ENCODE peak calls at places on chromosomes 11 and 22, in four cellular contexts. One of them, this sample, is unnamed.

GRCh38 chr11:69241075-69241740 is 52.7 kb upstream of the MYEOV start:
- DNase-seq in H9: peak; percentile 26
- DNase-seq in H1: no peak
- DNase-seq in IMR-90: no peak
- DNase-seq in this sample: peak; percentile 46

GRCh38 chr11:9568854-9569587 is 4.4 kb upstream of the WEE1 start:
- DNase-seq in IMR-90: peak; percentile 89
- DNase-seq in H9: peak; percentile 71
- DNase-seq in H1: no peak
- DNase-seq in this sample: peak; percentile 97

GRCh38 chr22:46754110-46754799 is 8.2 kb upstream of the TBC1D22A start:
- DNase-seq in H9: no peak
- DNase-seq in IMR-90: peak; percentile 99
- DNase-seq in H1: no peak
- DNase-seq in this sample: no peak

GRCh38 chr11:76237914-76238313 is 31.6 kb upstream of the WNT11 start:
- DNase-seq in H9: peak; percentile 73
- DNase-seq in H1: no peak
- DNase-seq in IMR-90: peak; percentile 13
- DNase-seq in this sample: peak; percentile 82

GRCh38 chr11:119114351-119114750 is 7.0 kb upstream of the HINFP start:
- DNase-seq in H1: no peak
- DNase-seq in H9: no peak
- DNase-seq in IMR-90: no peak
- DNase-seq in this sample: no peak

GRCh38 chr22:49586873-49587272 is 240.8 kb downstream of the BRD1 start:
- DNase-seq in H9: no peak
- DNase-seq in IMR-90: no peak
- DNase-seq in H1: peak; percentile 72
- DNase-seq in this sample: peak; percentile 39

GRCh38 chr11:48134221-48134922 is 82.2 kb upstream of the OR4B1 start:
- DNase-seq in H1: no peak
- DNase-seq in IMR-90: no peak
- DNase-seq in H9: no peak
- DNase-seq in this sample: no peak

GRCh38 chr22:32781695-32782094 is 19.8 kb upstream of the TIMP3 start:
- DNase-seq in IMR-90: peak; percentile 57
- DNase-seq in H1: no peak
- DNase-seq in H9: no peak
- DNase-seq in this sample: no peak

GRCh38 chr11:71432761-71433647 is 15.2 kb downstream of the DHCR7 start:
- DNase-seq in H9: no peak
- DNase-seq in H1: no peak
- DNase-seq in IMR-90: no peak
- DNase-seq in this sample: no peak

GRCh38 chr11:71485063-71485399 is 32.0 kb downstream of the NADSYN1 start:
- DNase-seq in H1: no peak
- DNase-seq in H9: no peak
- DNase-seq in IMR-90: no peak
- DNase-seq in this sample: no peak

GRCh38 chr11:46743693-46744339 is 24.8 kb downstream of the F2 start:
- DNase-seq in IMR-90: peak; percentile 39
- DNase-seq in H1: no peak
- DNase-seq in H9: no peak
- DNase-seq in this sample: no peak

GRCh38 chr22:37623075-37624016 is 14.7 kb downstream of the GGA1 start:
- DNase-seq in IMR-90: peak; percentile 43
- DNase-seq in H1: peak; percentile 95
- DNase-seq in H9: peak; percentile 85
- DNase-seq in this sample: peak; percentile 78

GRCh38 chr11:62324738-62325556 is 12.3 kb upstream of the ASRGL1 start:
- DNase-seq in H9: peak; percentile 89
- DNase-seq in H1: peak; percentile 91
- DNase-seq in IMR-90: peak; percentile 18
- DNase-seq in this sample: peak; percentile 86

GRCh38 chr11:120180571-120181445 is 30.0 kb upstream of the OAF start:
- DNase-seq in H9: peak; percentile 78
- DNase-seq in H1: no peak
- DNase-seq in IMR-90: peak; percentile 90
- DNase-seq in this sample: peak; percentile 77

GRCh38 chr11:107849791-107850190 is 8.8 kb downstream of the SLC35F2 start:
- DNase-seq in H1: no peak
- DNase-seq in IMR-90: no peak
- DNase-seq in H9: no peak
- DNase-seq in this sample: no peak

GRCh38 chr11:70759846-70760245 is 361.5 kb downstream of the CTTN start:
- DNase-seq in H9: no peak
- DNase-seq in IMR-90: no peak
- DNase-seq in H1: no peak
- DNase-seq in this sample: no peak

GRCh38 chr11:67311556-67312082 is 8.3 kb downstream of the SSH3 start:
- DNase-seq in H1: no peak
- DNase-seq in H9: no peak
- DNase-seq in IMR-90: no peak
- DNase-seq in this sample: no peak

GRCh38 chr22:29609139-29609538 is 5.7 kb downstream of the NF2 start:
- DNase-seq in H9: no peak
- DNase-seq in H1: no peak
- DNase-seq in IMR-90: no peak
- DNase-seq in this sample: peak; percentile 25
- H3K56ac ChIP-seq in H9: no peak overlapping the region
- H3K56ac ChIP-seq in H1: no peak overlapping the region
- H3K56ac ChIP-seq in IMR-90: no peak overlapping the region
- H3K56ac ChIP-seq in this sample: no peak overlapping the region

GRCh38 chr11:1150769-1151365 is 6.9 kb upstream of the MUC5AC start:
- DNase-seq in H9: no peak
- DNase-seq in IMR-90: peak; percentile 67
- DNase-seq in H1: no peak
- DNase-seq in this sample: no peak

GRCh38 chr11:1153951-1154487 is 3.7 kb upstream of the MUC5AC start:
- DNase-seq in IMR-90: peak; percentile 97
- DNase-seq in H9: peak; percentile 26
- DNase-seq in H1: no peak
- DNase-seq in this sample: peak; percentile 10

GRCh38 chr11:1151366-1152315 is 6.1 kb upstream of the MUC5AC start:
- DNase-seq in H9: peak; percentile 24
- DNase-seq in IMR-90: no peak
- DNase-seq in H1: no peak
- DNase-seq in this sample: no peak

GRCh38 chr11:1153105-1153950 is 4.4 kb upstream of the MUC5AC start:
- DNase-seq in IMR-90: no peak
- DNase-seq in H1: no peak
- DNase-seq in H9: peak; percentile 27
- DNase-seq in this sample: no peak

GRCh38 chr11:1152316-1153104 is 5.2 kb upstream of the MUC5AC start:
- DNase-seq in IMR-90: peak; percentile 78
- DNase-seq in H9: peak; percentile 28
- DNase-seq in H1: no peak
- DNase-seq in this sample: no peak
- H3K56ac ChIP-seq in IMR-90: no peak overlapping the region
- H3K56ac ChIP-seq in H9: no peak overlapping the region
- H3K56ac ChIP-seq in H1: no peak overlapping the region
- H3K56ac ChIP-seq in this sample: no peak overlapping the region

GRCh38 chr11:15613799-15614198 is 499.1 kb downstream of the INSC start:
- DNase-seq in H9: no peak
- DNase-seq in IMR-90: no peak
- DNase-seq in H1: no peak
- DNase-seq in this sample: no peak
- H3K56ac ChIP-seq in H9: no peak overlapping the region
- H3K56ac ChIP-seq in IMR-90: no peak overlapping the region
- H3K56ac ChIP-seq in H1: no peak overlapping the region
- H3K56ac ChIP-seq in this sample: no peak overlapping the region

DNA sequence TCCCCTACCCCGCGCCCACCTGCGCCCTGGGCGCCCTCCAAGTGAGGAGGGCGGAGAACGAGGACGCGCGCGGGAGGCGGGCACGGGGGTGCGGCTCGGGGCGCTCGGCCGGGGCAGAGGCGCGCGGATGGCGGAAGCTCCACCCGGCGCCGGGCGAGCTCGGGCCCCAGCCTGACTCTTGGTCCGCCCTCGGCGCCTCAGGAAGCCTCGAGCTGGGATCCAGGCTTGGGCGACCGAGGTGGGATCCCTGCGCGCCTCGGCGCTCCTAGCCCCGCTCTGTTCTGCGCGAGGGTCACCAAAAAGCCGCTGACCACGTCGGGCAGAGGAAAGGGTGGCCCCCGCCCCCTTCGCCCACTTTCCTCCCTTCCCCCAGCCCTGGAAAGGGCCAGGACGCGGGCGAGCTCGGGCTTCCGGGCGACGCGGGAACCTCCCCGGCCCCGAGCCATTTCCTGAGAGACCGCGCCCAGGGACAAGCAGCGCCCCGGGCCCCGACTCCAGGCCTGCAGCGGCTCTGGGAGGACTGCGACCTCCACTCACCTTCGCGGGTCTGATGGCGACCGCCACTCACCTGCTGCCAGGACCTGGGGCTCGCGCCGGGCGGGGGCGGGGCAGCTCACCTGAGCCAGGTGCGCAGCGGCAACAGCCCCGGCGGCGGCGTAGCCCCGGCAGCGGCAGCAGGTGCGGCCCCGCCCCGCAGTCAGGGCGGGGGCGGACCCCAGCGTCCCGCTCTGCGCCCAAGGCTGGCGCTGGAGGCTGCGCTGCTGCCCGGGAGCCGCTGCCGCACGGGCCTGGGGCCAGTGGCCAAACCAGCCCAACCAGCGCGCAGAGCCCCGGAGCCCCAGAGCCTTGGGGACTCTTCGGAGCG is 2.2 kb upstream of the SIGIRR start:
- DNase-seq in H1: peak; percentile 90
- DNase-seq in H9: peak; percentile 89
- DNase-seq in IMR-90: no peak
- DNase-seq in this sample: peak; percentile 34
- H3K56ac ChIP-seq in H1: peak overlapping the region; percentile 16
- H3K56ac ChIP-seq in H9: no peak overlapping the region
- H3K56ac ChIP-seq in IMR-90: no peak overlapping the region
- H3K56ac ChIP-seq in this sample: peak overlapping the region; percentile 81

DNA sequence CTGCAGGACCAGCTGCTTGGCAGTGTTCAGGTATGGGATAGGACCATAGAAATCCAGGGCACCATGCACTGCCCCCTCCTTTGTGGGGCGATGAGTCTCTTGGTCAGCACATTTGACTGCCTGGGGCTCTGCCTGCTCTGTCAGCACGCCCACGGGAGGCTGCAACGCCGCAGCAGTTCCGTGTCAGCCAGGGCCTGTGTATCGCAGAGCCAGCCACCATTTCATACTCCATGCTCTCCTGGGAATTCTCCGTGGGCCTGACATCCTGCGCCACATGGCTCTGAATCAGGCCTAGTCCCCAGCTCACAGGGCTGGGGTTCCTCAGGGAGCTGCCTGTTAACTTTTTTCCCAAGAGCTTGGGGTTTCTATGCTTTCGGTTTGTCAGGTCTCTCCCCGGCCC is 16.9 kb upstream of the RELT start:
- DNase-seq in H1: no peak
- DNase-seq in H9: no peak
- DNase-seq in IMR-90: peak; percentile 22
- DNase-seq in this sample: no peak
- H3K56ac ChIP-seq in H1: no peak overlapping the region
- H3K56ac ChIP-seq in H9: no peak overlapping the region
- H3K56ac ChIP-seq in IMR-90: no peak overlapping the region
- H3K56ac ChIP-seq in this sample: no peak overlapping the region

This sample was measured in mesendoderm.